ENCODE peak calls at places on chromosomes 7 and 10, in four cellular contexts. B is A549, G is PC-9, I is dorsolateral prefrontal cortex. S is an unnamed sample.
A peak's percentile ranks its signal among the peaks of the same experiment; 100 is the strongest.

GRCh38 chr10:47047127-47047504 is 135.9 kb downstream of the PTPN20 start:
- DNase-seq in B (no peak), G (no peak), I (no peak), S (no peak)

GRCh38 chr10:114876602-114877300 is 55.2 kb downstream of the FHIP2A start:
- DNase-seq in B (peak; percentile 68), G (peak; percentile 34), I (peak; percentile 71), S (no peak)

GRCh38 chr10:80416401-80417098 is 8.2 kb downstream of the PRXL2A start:
- DNase-seq in B (no peak), G (no peak), I (no peak), S (no peak)

GRCh38 chr7:10939237-10939910 is 34.3 kb upstream of the PHF14 start:
- DNase-seq in B (peak; percentile 4), G (no peak), I (no peak), S (no peak)

GRCh38 chr10:132396495-132397035 is 435 bp upstream of the PWWP2B start:
- DNase-seq in B (peak; percentile 42), G (no peak), I (no peak), S (no peak)

GRCh38 chr10:83346216-83346910 is 792.9 kb upstream of the GHITM start:
- DNase-seq in B (no peak), G (no peak), I (no peak), S (no peak)

GRCh38 chr10:21169271-21169670 is 272.2 kb upstream of the NEBL start:
- DNase-seq in B (no peak), G (no peak), I (no peak), S (no peak)

GRCh38 chr10:62501547-62501946 is 127.4 kb downstream of the ZNF365 start:
- DNase-seq in B (no peak), G (no peak), I (no peak), S (no peak)

GRCh38 chr10:118407026-118407425 is 64.9 kb upstream of the FAM204A start:
- DNase-seq in B (no peak), G (no peak), I (no peak), S (no peak)

GRCh38 chr10:42960491-42961155 is 116.2 kb upstream of the RET start:
- DNase-seq in B (peak; percentile 11), G (peak; percentile 85), I (no peak), S (peak; percentile 50)

GRCh38 chr7:18020138-18020715 is 7.4 kb downstream of the PRPS1L1 start:
- DNase-seq in B (no peak), G (no peak), I (no peak), S (no peak)

GRCh38 chr10:47458466-47459154 is 25.3 kb downstream of the ANXA8 start:
- DNase-seq in B (peak; percentile 42), G (peak; percentile 92), I (no peak), S (no peak)

GRCh38 chr10:107653832-107654287 is 489.4 kb upstream of the SORCS1 start:
- DNase-seq in B (no peak), G (no peak), I (no peak), S (no peak)

GRCh38 chr10:93954726-93955363 is 38.9 kb upstream of the PLCE1 start:
- DNase-seq in B (peak; percentile 16), G (peak; percentile 42), I (no peak), S (no peak)

GRCh38 chr10:94183666-94184264 is 179.0 kb downstream of the NOC3L start:
- DNase-seq in B (peak; percentile 33), G (peak; percentile 47), I (no peak), S (no peak)

GRCh38 chr7:27912751-27913150 is 172.8 kb downstream of the TAX1BP1 start:
- DNase-seq in B (no peak), G (no peak), I (no peak), S (no peak)

GRCh38 chr7:132109768-132110167 is 466.5 kb downstream of the PLXNA4 start:
- DNase-seq in B (no peak), G (no peak), I (no peak), S (no peak)

GRCh38 chr10:122143238-122143841 is 127.8 kb upstream of the BTBD16 start:
- DNase-seq in B (no peak), G (no peak), I (no peak), S (no peak)

GRCh38 chr7:151197932-151198331 is 10.9 kb upstream of the ASB10 start:
- DNase-seq in B (no peak), G (no peak), I (no peak), S (no peak)

GRCh38 chr7:101590663-101591435 is 38.2 kb downstream of the MYL10 start:
- DNase-seq in B (no peak), G (no peak), I (no peak), S (peak; percentile 62)

GRCh38 chr10:29535012-29535777 is 99.6 kb downstream of the SVIL start:
- DNase-seq in B (peak; percentile 80), G (no peak), I (peak; percentile 44), S (no peak)

GRCh38 chr10:109978481-109978880 is 29.3 kb upstream of the ADD3 start:
- DNase-seq in B (peak; percentile 24), G (no peak), I (no peak), S (no peak)

GRCh38 chr7:70474639-70475234 is 657.2 kb upstream of the GALNT17 start:
- DNase-seq in B (no peak), G (no peak), I (no peak), S (no peak)

GRCh38 chr10:21849624-21850023 is 153.9 kb downstream of the DNAJC1 start:
- DNase-seq in B (no peak), G (no peak), I (no peak), S (no peak)

GRCh38 chr7:867001-867405 is 9.4 kb upstream of the GET4 start:
- DNase-seq in B (no peak), G (no peak), I (peak; percentile 57), S (no peak)

GRCh38 chr7:69732203-69732602 is 133.9 kb downstream of the AUTS2 start:
- DNase-seq in B (peak; percentile 63), G (peak; percentile 79), I (no peak), S (no peak)

GRCh38 chr7:123783820-123784219 is 35.0 kb upstream of the WASL start:
- DNase-seq in B (no peak), G (no peak), I (no peak), S (no peak)

GRCh38 chr10:44125879-44126675 is 258.8 kb downstream of the CXCL12 start:
- DNase-seq in B (no peak), G (no peak), I (no peak), S (no peak)

GRCh38 chr7:28919510-28919909 is 38.6 kb downstream of the TRIL start:
- DNase-seq in B (no peak), G (no peak), I (peak; percentile 21), S (no peak)

GRCh38 chr7:151017953-151018420 is 6.3 kb downstream of the ATG9B start:
- DNase-seq in B (peak; percentile 55), G (no peak), I (peak; percentile 55), S (peak; percentile 92)

GRCh38 chr7:150450491-150450992 is at the start of gene GIMAP8:
- DNase-seq in B (no peak), G (no peak), I (no peak), S (no peak)

DNA sequence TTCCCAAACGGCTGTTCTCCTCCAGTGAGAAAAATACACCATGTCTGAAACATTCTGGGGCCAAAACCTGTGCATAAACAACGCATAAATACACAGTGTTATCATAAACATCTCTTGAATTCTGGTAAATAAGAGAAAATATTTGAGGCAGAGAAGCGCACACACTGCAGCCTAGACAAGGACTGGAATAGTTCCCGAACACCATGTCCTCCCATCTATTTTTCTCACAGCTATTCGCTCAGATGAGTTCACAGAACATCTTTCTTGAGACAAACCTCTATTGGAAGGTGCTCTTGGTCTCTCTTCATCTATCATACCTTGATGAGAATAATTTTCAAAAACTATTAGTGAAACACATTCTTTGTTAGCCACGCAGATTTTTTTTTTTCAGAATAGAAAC is 24.4 kb downstream of the ETV1 start:
- DNase-seq in B (no peak), G (no peak), I (no peak), S (no peak)
- TF ChIP-seq CTCF in B (no peak), G (no peak), I (no peak), S (no peak)

GRCh38 chr7:3922175-3922635 is 621.2 kb downstream of the SDK1 start:
- DNase-seq in B (peak; percentile 91), G (peak; percentile 76), I (peak; percentile 45), S (no peak)
- TF ChIP-seq CTCF in B (peak; percentile 37), G (peak; percentile 22), I (peak; percentile 36), S (peak; percentile 64)

DNA sequence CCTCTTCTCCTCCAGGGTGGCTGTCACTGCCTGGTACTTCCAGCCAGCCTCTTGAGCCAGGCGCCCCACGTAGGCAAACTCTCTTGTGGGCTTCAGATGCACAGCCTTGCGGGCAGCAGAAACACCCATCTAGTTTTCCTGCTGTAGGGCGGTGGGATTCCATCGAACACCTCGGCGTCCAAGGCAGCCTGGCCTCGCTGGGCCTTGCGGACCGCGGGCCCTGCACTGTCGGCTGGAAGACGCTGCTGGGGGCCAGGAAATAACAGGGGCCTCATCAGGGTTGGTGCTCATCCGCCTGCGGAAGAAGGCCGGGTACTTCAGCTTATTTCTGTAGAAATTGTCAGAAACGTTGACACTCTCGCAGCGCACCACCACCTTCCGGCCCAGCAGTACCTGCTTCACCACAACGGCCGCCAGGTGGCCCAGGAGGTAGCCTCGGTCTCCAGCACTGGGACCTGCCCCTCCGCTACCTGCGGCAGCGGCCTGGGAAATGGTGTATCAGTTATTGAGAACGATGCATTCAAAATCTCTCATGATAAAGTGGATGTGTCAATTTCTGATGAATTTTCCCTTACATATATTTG is 61.1 kb downstream of the WDFY4 start:
- DNase-seq in B (no peak), G (no peak), I (no peak), S (peak; percentile 65)
- TF ChIP-seq CTCF in B (no peak), G (peak; percentile 30), I (no peak), S (peak; percentile 31)

DNA sequence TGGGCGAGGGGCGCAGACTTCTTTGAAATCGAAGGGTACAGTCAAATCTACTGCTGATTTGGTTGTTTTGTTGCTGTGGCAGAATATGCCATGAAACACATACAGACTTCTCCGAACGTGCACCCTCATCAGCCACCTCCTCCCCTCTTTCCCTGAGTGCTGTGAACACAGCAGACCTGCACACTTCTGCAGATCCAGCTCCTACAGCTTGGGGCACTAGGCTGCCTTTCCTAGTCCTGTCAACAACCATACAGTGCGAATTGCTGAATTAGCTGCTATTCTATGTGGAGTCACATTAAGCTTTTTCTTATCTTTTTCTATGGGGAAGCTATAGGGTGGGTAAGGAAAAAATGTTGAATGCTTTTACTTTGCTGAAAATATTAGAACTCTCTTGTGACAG is 57.5 kb downstream of the COL17A1 start:
- DNase-seq in B (peak; percentile 59), G (no peak), I (peak; percentile 65), S (no peak)
- TF ChIP-seq CTCF in B (peak; percentile 15), G (peak; percentile 38), I (peak; percentile 72), S (peak; percentile 60)

DNA sequence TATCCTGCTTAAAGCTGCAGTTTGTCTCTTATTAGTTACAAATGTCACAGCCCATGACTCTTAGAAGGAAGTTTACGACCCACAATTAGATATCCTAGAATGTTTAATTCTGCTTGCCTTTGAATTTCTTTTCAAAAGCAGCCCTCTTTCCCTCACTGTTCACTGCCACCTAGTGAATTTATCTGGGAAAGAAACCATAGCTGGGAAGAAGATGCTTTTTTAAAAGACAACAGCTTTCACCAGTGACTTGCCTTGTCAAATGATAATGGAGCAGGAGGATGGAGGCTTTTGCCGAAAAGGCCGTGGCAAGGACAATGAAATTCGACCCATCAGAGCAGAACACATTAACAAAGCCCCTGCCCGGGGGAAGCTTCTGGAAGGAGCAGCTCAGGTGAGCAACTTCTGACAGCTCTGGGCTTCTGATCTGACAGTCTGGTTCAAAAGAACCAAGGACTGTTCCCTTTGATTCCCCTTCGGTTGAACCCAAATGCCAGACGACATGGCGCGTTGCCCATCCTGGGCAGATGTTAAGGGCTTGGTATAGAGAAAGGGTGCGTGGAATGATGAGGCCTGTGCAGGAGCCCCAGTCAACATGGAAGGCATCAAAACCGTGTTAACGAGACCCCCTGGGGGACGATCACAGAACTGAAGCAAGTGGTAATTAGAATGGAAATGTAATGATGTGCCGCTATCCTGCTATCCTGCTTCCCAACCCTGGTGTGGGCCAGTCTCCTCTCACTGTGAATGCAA is 236.8 kb downstream of the FRMD4A start:
- DNase-seq in B (peak; percentile 5), G (peak; percentile 35), I (no peak), S (no peak)
- TF ChIP-seq CTCF in B (peak; percentile 43), G (peak; percentile 55), I (peak; percentile 64), S (peak; percentile 65)